ENCODE peak calls at places on chromosomes 4 and X, in nine cellular contexts. R, Q, V, U, I, Z, P, E and N are unnamed samples.

GRCh38 chr4:76802546-76803021 is 95.4 kb downstream of the SOWAHB start:
- DNase-seq in R (no peak), Q (no peak), V (no peak), U (no peak), I (no peak), Z (no peak), P (no peak), E (no peak), N (no peak)

GRCh38 chr4:184417802-184418511 is 56.4 kb downstream of the IRF2 start:
- DNase-seq in R (no peak), Q (no peak), V (no peak), U (no peak), I (no peak), Z (peak), P (peak), E (peak), N (no peak)

GRCh38 chr4:90950385-90950841 is 823.2 kb downstream of the CCSER1 start:
- DNase-seq in R (no peak), Q (no peak), V (no peak), U (peak), I (peak), Z (no peak), P (no peak), E (no peak), N (no peak)

GRCh38 chr4:154741877-154742851 is 1.6 kb upstream of the LRAT start:
- DNase-seq in R (peak), Q (no peak), V (no peak), U (no peak), I (no peak), Z (peak), P (no peak), E (peak), N (no peak)

GRCh38 chr4:8123865-8124264 is 34.7 kb downstream of the ABLIM2 start:
- DNase-seq in R (no peak), Q (no peak), V (no peak), U (no peak), I (no peak), Z (no peak), P (no peak), E (no peak), N (no peak)

GRCh38 chr4:169619518-169619957 is 840 bp upstream of the CLCN3 start:
- DNase-seq in R (peak), Q (no peak), V (peak), U (peak), I (peak), Z (peak), P (no peak), E (peak), N (no peak)

GRCh38 chrX:24990585-24990984 is 25.2 kb downstream of the ARX start:
- DNase-seq in R (no peak), Q (no peak), V (no peak), U (no peak), I (no peak), Z (no peak), P (no peak), E (no peak), N (peak)

GRCh38 chr4:86243750-86244149 is 116.1 kb downstream of the MAPK10 start:
- DNase-seq in R (no peak), Q (no peak), V (no peak), U (no peak), I (no peak), Z (no peak), P (peak), E (no peak), N (no peak)

GRCh38 chr4:43331226-43332078 is 438.9 kb downstream of the GRXCR1 start:
- DNase-seq in R (no peak), Q (no peak), V (no peak), U (no peak), I (no peak), Z (peak), P (no peak), E (no peak), N (no peak)

GRCh38 chr4:7333801-7334421 is 100.8 kb downstream of the PSAPL1 start:
- DNase-seq in R (no peak), Q (no peak), V (no peak), U (no peak), I (no peak), Z (no peak), P (no peak), E (no peak), N (no peak)

GRCh38 chrX:131821945-131822622 is 201.0 kb upstream of the STK26 start:
- DNase-seq in R (no peak), Q (no peak), V (no peak), U (no peak), I (no peak), Z (no peak), P (peak), E (no peak), N (no peak)

GRCh38 chr4:24244663-24245519 is 339.5 kb downstream of the DHX15 start:
- DNase-seq in R (peak), Q (no peak), V (no peak), U (no peak), I (no peak), Z (no peak), P (no peak), E (no peak), N (no peak)

GRCh38 chr4:26736621-26737020 is 124.0 kb upstream of the STIM2 start:
- DNase-seq in R (no peak), Q (no peak), V (no peak), U (no peak), I (no peak), Z (peak), P (no peak), E (no peak), N (no peak)

GRCh38 chrX:104319346-104319745 is 64.6 kb upstream of the ESX1 start:
- DNase-seq in R (no peak), Q (no peak), V (no peak), U (no peak), I (no peak), Z (no peak), P (no peak), E (no peak), N (no peak)

GRCh38 chr4:91471280-91471679 is 832.5 kb upstream of the GRID2 start:
- DNase-seq in R (peak), Q (no peak), V (no peak), U (peak), I (peak), Z (no peak), P (no peak), E (no peak), N (no peak)

GRCh38 chr4:2793578-2793919 is 664 bp downstream of the SH3BP2 start:
- DNase-seq in R (no peak), Q (peak), V (no peak), U (no peak), I (no peak), Z (peak), P (peak), E (no peak), N (no peak)

GRCh38 chr4:118684873-118685811 is at the start of gene METTL14:
- DNase-seq in R (peak), Q (peak), V (peak), U (peak), I (peak), Z (peak), P (peak), E (peak), N (peak)

GRCh38 chrX:132171478-132171877 is 43.7 kb upstream of the FRMD7 start:
- DNase-seq in R (no peak), Q (no peak), V (no peak), U (no peak), I (no peak), Z (no peak), P (no peak), E (no peak), N (no peak)

GRCh38 chr4:26648260-26648659 is 64.4 kb downstream of the TBC1D19 start:
- DNase-seq in R (no peak), Q (no peak), V (no peak), U (no peak), I (no peak), Z (no peak), P (no peak), E (no peak), N (no peak)

GRCh38 chrX:36787787-36788186 is 220.4 kb upstream of the FAM47C start:
- DNase-seq in R (no peak), Q (no peak), V (no peak), U (no peak), I (no peak), Z (no peak), P (no peak), E (no peak), N (no peak)

GRCh38 chr4:10457255-10457801 is at the start of gene ZNF518B:
- DNase-seq in R (peak), Q (peak), V (peak), U (peak), I (peak), Z (peak), P (peak), E (peak), N (no peak)

GRCh38 chr4:142355417-142355930 is 490.6 kb downstream of the INPP4B start:
- DNase-seq in R (no peak), Q (no peak), V (no peak), U (no peak), I (no peak), Z (no peak), P (no peak), E (no peak), N (no peak)

GRCh38 chrX:122641826-122642225 is 542.3 kb upstream of the GRIA3 start:
- DNase-seq in R (no peak), Q (no peak), V (no peak), U (no peak), I (no peak), Z (no peak), P (no peak), E (no peak), N (no peak)

GRCh38 chrX:102765217-102765616 is 44.7 kb downstream of the GPRASP3 start:
- DNase-seq in R (no peak), Q (no peak), V (peak), U (no peak), I (no peak), Z (peak), P (no peak), E (no peak), N (no peak)

GRCh38 chrX:130877892-130878321 is 25.1 kb downstream of the ENOX2 start:
- DNase-seq in R (no peak), Q (no peak), V (peak), U (no peak), I (no peak), Z (no peak), P (no peak), E (no peak), N (no peak)

GRCh38 chrX:9464435-9465371 is at the start of gene TBL1X:
- DNase-seq in R (peak), Q (no peak), V (peak), U (peak), I (peak), Z (peak), P (peak), E (peak), N (peak)

GRCh38 chr4:69760455-69760854 is at the start of gene SULT1B1:
- DNase-seq in R (no peak), Q (no peak), V (no peak), U (no peak), I (no peak), Z (no peak), P (no peak), E (peak), N (no peak)

GRCh38 chr4:33482773-33483172 is 2761.5 kb downstream of the ARAP2 start:
- DNase-seq in R (no peak), Q (no peak), V (no peak), U (no peak), I (peak), Z (no peak), P (no peak), E (no peak), N (no peak)

GRCh38 chr4:43651991-43652390 is 759.5 kb downstream of the GRXCR1 start:
- DNase-seq in R (no peak), Q (no peak), V (no peak), U (no peak), I (no peak), Z (no peak), P (no peak), E (no peak), N (no peak)

GRCh38 chr4:40785727-40786126 is 36.0 kb downstream of the NSUN7 start:
- DNase-seq in R (no peak), Q (no peak), V (no peak), U (no peak), I (no peak), Z (no peak), P (no peak), E (no peak), N (no peak)